ENCODE peak calls at places on chromosomes 1 and 21, in four cellular contexts. One of them, this sample, is unnamed.

GRCh38 chr1:224502459-224503160 is 68.0 kb upstream of the WDR26 start:
- DNase-seq in PC-3: peak; percentile 17
- DNase-seq in brain microvascular endothelial cell: no peak
- DNase-seq in fibroblast of pulmonary artery: no peak
- DNase-seq in this sample: no peak

GRCh38 chr1:159005676-159006075 is 4.0 kb upstream of the IFI16 start:
- DNase-seq in PC-3: no peak
- DNase-seq in brain microvascular endothelial cell: no peak
- DNase-seq in fibroblast of pulmonary artery: peak; percentile 83
- DNase-seq in this sample: no peak

GRCh38 chr21:37974081-37974480 is 57.8 kb upstream of the KCNJ6 start:
- DNase-seq in PC-3: peak; percentile 73
- DNase-seq in brain microvascular endothelial cell: no peak
- DNase-seq in fibroblast of pulmonary artery: no peak
- DNase-seq in this sample: peak; percentile 17

GRCh38 chr1:233868461-233868860 is 36.0 kb upstream of the SLC35F3 start:
- DNase-seq in PC-3: no peak
- DNase-seq in brain microvascular endothelial cell: no peak
- DNase-seq in fibroblast of pulmonary artery: no peak
- DNase-seq in this sample: no peak

GRCh38 chr1:57797084-57797483 is 373.2 kb upstream of the DAB1 start:
- DNase-seq in PC-3: no peak
- DNase-seq in brain microvascular endothelial cell: no peak
- DNase-seq in fibroblast of pulmonary artery: no peak
- DNase-seq in this sample: no peak

GRCh38 chr1:29017975-29018712 is 103.8 kb downstream of the EPB41 start:
- DNase-seq in PC-3: no peak
- DNase-seq in brain microvascular endothelial cell: no peak
- DNase-seq in fibroblast of pulmonary artery: no peak
- DNase-seq in this sample: no peak

GRCh38 chr1:41740630-41741239 is 178.0 kb downstream of the HIVEP3 start:
- DNase-seq in PC-3: no peak
- DNase-seq in brain microvascular endothelial cell: no peak
- DNase-seq in fibroblast of pulmonary artery: no peak
- DNase-seq in this sample: no peak

GRCh38 chr1:46477153-46477929 is 12.3 kb upstream of the DMBX1 start:
- DNase-seq in PC-3: peak; percentile 76
- DNase-seq in brain microvascular endothelial cell: peak; percentile 68
- DNase-seq in fibroblast of pulmonary artery: peak; percentile 70
- DNase-seq in this sample: peak; percentile 76

GRCh38 chr1:145977486-145978476 is 13.3 kb downstream of the POLR3GL start:
- DNase-seq in PC-3: peak; percentile 90
- DNase-seq in brain microvascular endothelial cell: peak; percentile 68
- DNase-seq in fibroblast of pulmonary artery: peak; percentile 92
- DNase-seq in this sample: peak; percentile 89

GRCh38 chr1:152543808-152544207 is 22.8 kb downstream of the LCE3E start:
- DNase-seq in PC-3: peak; percentile 14
- DNase-seq in brain microvascular endothelial cell: no peak
- DNase-seq in fibroblast of pulmonary artery: no peak
- DNase-seq in this sample: no peak

GRCh38 chr1:76229279-76229977 is 154.9 kb downstream of the ST6GALNAC3 start:
- DNase-seq in PC-3: no peak
- DNase-seq in brain microvascular endothelial cell: no peak
- DNase-seq in fibroblast of pulmonary artery: no peak
- DNase-seq in this sample: no peak

GRCh38 chr1:17923684-17924083 is 168.6 kb downstream of the ACTL8 start:
- DNase-seq in PC-3: no peak
- DNase-seq in brain microvascular endothelial cell: no peak
- DNase-seq in fibroblast of pulmonary artery: no peak
- DNase-seq in this sample: no peak

GRCh38 chr1:119080586-119080985 is 59.9 kb downstream of the WARS2 start:
- DNase-seq in PC-3: peak; percentile 85
- DNase-seq in brain microvascular endothelial cell: peak; percentile 95
- DNase-seq in fibroblast of pulmonary artery: peak; percentile 93
- DNase-seq in this sample: peak; percentile 93

GRCh38 chr1:233006582-233006981 is 56.2 kb downstream of the NTPCR start:
- DNase-seq in PC-3: no peak
- DNase-seq in brain microvascular endothelial cell: no peak
- DNase-seq in fibroblast of pulmonary artery: no peak
- DNase-seq in this sample: no peak

GRCh38 chr1:244863491-244864252 is 671 bp downstream of the HNRNPU start:
- DNase-seq in PC-3: no peak
- DNase-seq in brain microvascular endothelial cell: no peak
- DNase-seq in fibroblast of pulmonary artery: no peak
- DNase-seq in this sample: no peak

GRCh38 chr1:210540288-210540687 is 211.6 kb downstream of the HHAT start:
- DNase-seq in PC-3: no peak
- DNase-seq in brain microvascular endothelial cell: no peak
- DNase-seq in fibroblast of pulmonary artery: no peak
- DNase-seq in this sample: no peak

GRCh38 chr1:230588323-230588746 is 53.9 kb upstream of the COG2 start:
- DNase-seq in PC-3: no peak
- DNase-seq in brain microvascular endothelial cell: no peak
- DNase-seq in fibroblast of pulmonary artery: no peak
- DNase-seq in this sample: no peak

GRCh38 chr1:1758692-1759455 is 19.4 kb downstream of the NADK start:
- DNase-seq in PC-3: peak; percentile 99
- DNase-seq in brain microvascular endothelial cell: no peak
- DNase-seq in fibroblast of pulmonary artery: no peak
- DNase-seq in this sample: no peak

GRCh38 chr1:167695150-167695549 is 26.6 kb upstream of the MPZL1 start:
- DNase-seq in PC-3: no peak
- DNase-seq in brain microvascular endothelial cell: no peak
- DNase-seq in fibroblast of pulmonary artery: no peak
- DNase-seq in this sample: no peak

GRCh38 chr21:42468511-42469131 is 27.4 kb downstream of the RSPH1 start:
- DNase-seq in PC-3: peak; percentile 65
- DNase-seq in brain microvascular endothelial cell: no peak
- DNase-seq in fibroblast of pulmonary artery: no peak
- DNase-seq in this sample: no peak

GRCh38 chr1:153916297-153916696 is 6.5 kb downstream of the GATAD2B start:
- DNase-seq in PC-3: no peak
- DNase-seq in brain microvascular endothelial cell: no peak
- DNase-seq in fibroblast of pulmonary artery: no peak
- DNase-seq in this sample: no peak

GRCh38 chr1:30312226-30312625 is 411.2 kb downstream of the MATN1 start:
- DNase-seq in PC-3: no peak
- DNase-seq in brain microvascular endothelial cell: no peak
- DNase-seq in fibroblast of pulmonary artery: no peak
- DNase-seq in this sample: no peak

GRCh38 chr1:172993640-172994039 is 57.1 kb downstream of the TNFSF18 start:
- DNase-seq in PC-3: no peak
- DNase-seq in brain microvascular endothelial cell: no peak
- DNase-seq in fibroblast of pulmonary artery: peak; percentile 42
- DNase-seq in this sample: peak; percentile 25

GRCh38 chr1:156814571-156815260 is 1.9 kb downstream of the SH2D2A start:
- DNase-seq in PC-3: peak; percentile 57
- DNase-seq in brain microvascular endothelial cell: no peak
- DNase-seq in fibroblast of pulmonary artery: no peak
- DNase-seq in this sample: no peak

GRCh38 chr1:3369437-3370076 is 84.9 kb upstream of the ARHGEF16 start:
- DNase-seq in PC-3: peak; percentile 46
- DNase-seq in brain microvascular endothelial cell: peak; percentile 89
- DNase-seq in fibroblast of pulmonary artery: peak; percentile 69
- DNase-seq in this sample: peak; percentile 84

GRCh38 chr1:245589221-245589620 is 434.4 kb downstream of the KIF26B start:
- DNase-seq in PC-3: no peak
- DNase-seq in brain microvascular endothelial cell: no peak
- DNase-seq in fibroblast of pulmonary artery: no peak
- DNase-seq in this sample: no peak

DNA sequence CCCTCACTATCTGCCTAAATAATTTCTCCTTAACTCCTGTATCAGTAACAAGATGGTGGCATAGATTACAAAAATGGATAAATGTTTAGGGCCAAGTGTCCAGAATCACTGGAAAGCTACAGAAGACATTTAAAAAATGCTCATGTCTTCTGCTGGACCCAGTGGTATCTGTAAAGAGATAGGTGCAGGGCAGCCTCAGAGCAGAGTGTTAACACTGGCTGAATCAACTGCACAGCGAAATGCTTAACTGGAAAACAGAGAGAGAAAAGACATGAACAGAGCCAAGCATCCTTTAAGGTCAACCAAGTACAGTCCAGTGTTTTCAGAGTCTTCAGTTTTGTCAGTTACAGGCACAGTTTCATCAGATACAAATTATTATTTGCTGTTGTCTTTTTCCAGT is 419.3 kb downstream of the ZP4 start:
- DNase-seq in PC-3: no peak
- DNase-seq in brain microvascular endothelial cell: no peak
- DNase-seq in fibroblast of pulmonary artery: no peak
- DNase-seq in this sample: no peak
- H3K4me3 ChIP-seq in PC-3: no peak overlapping the region
- H3K4me3 ChIP-seq in brain microvascular endothelial cell: no peak overlapping the region
- H3K4me3 ChIP-seq in fibroblast of pulmonary artery: no peak overlapping the region
- H3K4me3 ChIP-seq in this sample: no peak overlapping the region

DNA sequence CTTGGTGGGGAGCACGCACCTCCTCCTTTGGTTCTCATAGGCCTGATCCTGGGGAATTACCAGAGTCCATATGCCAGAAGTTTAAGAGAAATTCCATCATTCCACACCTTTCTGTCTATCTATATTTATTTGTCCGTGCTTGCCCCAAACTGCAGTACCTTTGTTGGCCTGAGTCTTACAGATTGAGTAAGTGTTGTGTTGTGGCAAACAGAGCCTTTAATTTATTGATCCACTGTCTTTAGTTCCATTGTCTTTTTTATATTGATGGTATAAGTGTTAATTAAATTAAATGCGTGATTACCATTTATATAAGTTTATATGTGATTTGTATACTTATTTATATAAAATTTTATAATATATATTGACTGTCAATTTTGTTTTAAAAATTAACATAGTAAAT is 4.9 kb downstream of the SH3BGR start:
- DNase-seq in PC-3: peak; percentile 19
- DNase-seq in brain microvascular endothelial cell: no peak
- DNase-seq in fibroblast of pulmonary artery: peak; percentile 2
- DNase-seq in this sample: no peak
- H3K4me3 ChIP-seq in PC-3: no peak overlapping the region
- H3K4me3 ChIP-seq in brain microvascular endothelial cell: no peak overlapping the region
- H3K4me3 ChIP-seq in fibroblast of pulmonary artery: no peak overlapping the region
- H3K4me3 ChIP-seq in this sample: no peak overlapping the region

GRCh38 chr1:180288894-180289293 is 58.8 kb downstream of the LHX4 start:
- DNase-seq in PC-3: no peak
- DNase-seq in brain microvascular endothelial cell: no peak
- DNase-seq in fibroblast of pulmonary artery: no peak
- DNase-seq in this sample: no peak
- H3K4me3 ChIP-seq in PC-3: no peak overlapping the region
- H3K4me3 ChIP-seq in brain microvascular endothelial cell: no peak overlapping the region
- H3K4me3 ChIP-seq in fibroblast of pulmonary artery: no peak overlapping the region
- H3K4me3 ChIP-seq in this sample: no peak overlapping the region

GRCh38 chr1:207822602-207823451 is 71.0 kb downstream of the CD46 start:
- DNase-seq in PC-3: peak; percentile 17
- DNase-seq in brain microvascular endothelial cell: no peak
- DNase-seq in fibroblast of pulmonary artery: no peak
- DNase-seq in this sample: peak; percentile 30
- H3K4me3 ChIP-seq in PC-3: no peak overlapping the region
- H3K4me3 ChIP-seq in brain microvascular endothelial cell: no peak overlapping the region
- H3K4me3 ChIP-seq in fibroblast of pulmonary artery: no peak overlapping the region
- H3K4me3 ChIP-seq in this sample: peak overlapping the region; percentile 46